ENCODE peak calls at places on chromosome X, in nine cellular contexts. G, U, Z, B, Q, H, Y, D and L are unnamed samples.

GRCh38 chrX:149511081-149511480 is 6.0 kb upstream of the IDS start:
- DNase-seq in G (peak; percentile 49), U (peak; percentile 62), Z (no peak), B (no peak), Q (no peak), H (no peak), Y (no peak), D (no peak), L (no peak)

GRCh38 chrX:115642895-115643530 is 82.0 kb downstream of the PLS3 start:
- DNase-seq in G (peak; percentile 84), U (no peak), Z (peak; percentile 21), B (no peak), Q (peak; percentile 29), H (peak; percentile 23), Y (no peak), D (peak; percentile 3), L (peak; percentile 31)

GRCh38 chrX:39755152-39756032 is 342.4 kb downstream of the BCOR start:
- DNase-seq in G (peak; percentile 95), U (peak; percentile 92), Z (peak; percentile 67), B (no peak), Q (no peak), H (no peak), Y (no peak), D (peak; percentile 76), L (peak; percentile 84)

GRCh38 chrX:40105016-40105790 is 7.4 kb upstream of the BCOR start:
- DNase-seq in G (no peak), U (no peak), Z (no peak), B (peak; percentile 27), Q (no peak), H (no peak), Y (peak; percentile 91), D (peak; percentile 67), L (no peak)

GRCh38 chrX:40104649-40105015 is 6.9 kb upstream of the BCOR start:
- DNase-seq in G (peak; percentile 64), U (no peak), Z (no peak), B (no peak), Q (no peak), H (no peak), Y (peak; percentile 84), D (peak; percentile 50), L (peak; percentile 39)

GRCh38 chrX:37347420-37347819 is 1.7 kb upstream of the PRRG1 start:
- DNase-seq in G (peak; percentile 46), U (peak; percentile 5), Z (no peak), B (no peak), Q (no peak), H (no peak), Y (no peak), D (no peak), L (peak; percentile 57)

GRCh38 chrX:17590892-17591740 is 146.2 kb upstream of the SCML1 start:
- DNase-seq in G (peak; percentile 80), U (peak; percentile 50), Z (no peak), B (no peak), Q (no peak), H (peak; percentile 4), Y (no peak), D (peak; percentile 71), L (peak; percentile 63)

GRCh38 chrX:13001961-13002671 is 27.2 kb downstream of the TMSB4X start:
- DNase-seq in G (peak; percentile 33), U (peak; percentile 81), Z (no peak), B (no peak), Q (no peak), H (no peak), Y (no peak), D (no peak), L (peak; percentile 52)

GRCh38 chrX:10085223-10085622 is 71.6 kb upstream of the CLCN4 start:
- DNase-seq in G (no peak), U (no peak), Z (no peak), B (no peak), Q (no peak), H (no peak), Y (no peak), D (no peak), L (no peak)

GRCh38 chrX:56068274-56068758 is 163.8 kb upstream of the KLF8 start:
- DNase-seq in G (no peak), U (no peak), Z (no peak), B (no peak), Q (no peak), H (no peak), Y (peak; percentile 82), D (no peak), L (no peak)

GRCh38 chrX:46575991-46576392 is 2.4 kb downstream of the CHST7 start:
- DNase-seq in G (peak; percentile 46), U (no peak), Z (no peak), B (no peak), Q (no peak), H (no peak), Y (no peak), D (peak; percentile 4), L (peak; percentile 26)

GRCh38 chrX:47577424-47577823 is 4.8 kb upstream of the TIMP1 start:
- DNase-seq in G (peak; percentile 55), U (no peak), Z (no peak), B (no peak), Q (no peak), H (no peak), Y (no peak), D (no peak), L (peak; percentile 10)

GRCh38 chrX:139304471-139304870 is 226.1 kb upstream of the F9 start:
- DNase-seq in G (no peak), U (no peak), Z (no peak), B (no peak), Q (no peak), H (no peak), Y (no peak), D (no peak), L (no peak)